ENCODE peak calls at places on chromosomes 4 and X, in ten cellular contexts. P, Q, G, J, K, N, S, M, R and U are unnamed samples. For H3K27me3, the result is how much of the 10 kb centered on the place peaks cover.

GRCh38 chr4:41192136-41192535 is 22.2 kb downstream of the APBB2 start:
- DNase-seq in J (no peak), K (no peak), S (no peak), Q (no peak), P (no peak), G (no peak), R (no peak), N (no peak), M (no peak), U (no peak)

GRCh38 chrX:37752941-37753340 is 26.9 kb upstream of the CYBB start:
- DNase-seq in N (no peak), R (no peak), K (no peak), J (no peak), S (no peak), Q (no peak), G (no peak), P (no peak), M (no peak), U (no peak)

GRCh38 chrX:153349952-153350351 is 16.0 kb downstream of the ZNF275 start:
- DNase-seq in M (no peak), R (no peak), G (no peak), S (no peak), K (no peak), J (no peak), N (no peak), P (no peak), Q (no peak), U (no peak)

GRCh38 chrX:1112321-1112720 is 100.1 kb downstream of the CRLF2 start:
- DNase-seq in R (no peak), M (no peak), P (no peak), N (no peak), K (no peak), G (no peak), J (no peak), S (no peak), Q (no peak), U (no peak)

GRCh38 chr4:113031212-113031611 is 18.2 kb upstream of the ANK2 start:
- DNase-seq in N (no peak), M (no peak), K (no peak), J (no peak), P (no peak), S (no peak), G (no peak), Q (no peak), R (no peak), U (no peak)

GRCh38 chrX:74449937-74450330 is 28.6 kb downstream of the SLC16A2 start:
- DNase-seq in S (no peak), G (no peak), N (no peak), M (no peak), K (no peak), Q (no peak), J (no peak), P (peak), R (peak), U (no peak)

GRCh38 chr4:88758264-88758663 is 60.6 kb upstream of the NAP1L5 start:
- DNase-seq in G (no peak), J (no peak), R (no peak), M (no peak), S (no peak), Q (no peak), K (no peak), P (peak), N (no peak), U (no peak)

GRCh38 chr4:142262956-142263355 is 583.1 kb downstream of the INPP4B start:
- DNase-seq in S (no peak), R (no peak), M (no peak), K (no peak), N (no peak), P (no peak), J (no peak), Q (no peak), G (no peak), U (no peak)

GRCh38 chr4:186266699-186267467 is 894 bp downstream of the F11 start:
- DNase-seq in K (no peak), J (no peak), P (no peak), M (no peak), N (no peak), Q (no peak), G (no peak), S (no peak), R (peak), U (peak)

GRCh38 chr4:150248181-150248580 is 169.9 kb downstream of the DCLK2 start:
- DNase-seq in M (no peak), P (no peak), N (no peak), Q (no peak), K (no peak), G (no peak), J (no peak), S (no peak), R (peak), U (no peak)

GRCh38 chrX:111519215-111519614 is 7.8 kb downstream of the SERTM2 start:
- DNase-seq in K (no peak), N (no peak), G (no peak), M (no peak), J (no peak), S (no peak), R (peak), Q (no peak), P (peak), U (no peak)

GRCh38 chr4:3629665-3630064 is 97.4 kb upstream of the LRPAP1 start:
- DNase-seq in N (no peak), J (no peak), Q (no peak), P (no peak), K (no peak), G (no peak), M (no peak), R (no peak), S (no peak), U (no peak)

GRCh38 chr4:60502733-60503132 is 697.4 kb upstream of the ADGRL3 start:
- DNase-seq in P (no peak), K (no peak), G (no peak), S (no peak), Q (no peak), N (no peak), J (no peak), M (no peak), R (no peak), U (no peak)

GRCh38 chr4:5751918-5752802 is 41.2 kb downstream of the EVC start:
- DNase-seq in M (no peak), J (no peak), R (peak), S (no peak), Q (no peak), G (peak), K (no peak), P (no peak), N (no peak), U (no peak)

GRCh38 chrX:9966775-9967408 is at the start of gene CLDN34:
- DNase-seq in N (no peak), K (no peak), G (no peak), M (no peak), P (peak), S (no peak), R (no peak), Q (no peak), J (no peak), U (no peak)

GRCh38 chr4:77481856-77482255 is 123.8 kb upstream of the CXCL13 start:
- DNase-seq in M (no peak), J (no peak), S (no peak), G (no peak), P (peak), N (no peak), K (no peak), Q (no peak), R (no peak), U (no peak)

GRCh38 chr4:128461300-128462103 is 173.9 kb upstream of the PGRMC2 start:
- DNase-seq in S (no peak), J (no peak), G (no peak), M (no peak), K (no peak), R (peak), N (peak), P (no peak), Q (no peak), U (no peak)

GRCh38 chr4:168919706-168920324 is 90.2 kb downstream of the CBR4 start:
- DNase-seq in K (no peak), J (no peak), G (no peak), N (no peak), R (no peak), Q (no peak), M (no peak), S (no peak), P (no peak), U (no peak)

GRCh38 chr4:15771419-15772058 is 6.6 kb upstream of the CD38 start:
- DNase-seq in J (no peak), P (no peak), G (no peak), Q (no peak), M (no peak), K (no peak), S (no peak), R (no peak), N (no peak), U (no peak)

GRCh38 chr4:110622841-110623709 is at the start of gene PITX2:
- DNase-seq in M (peak), K (no peak), G (peak), R (peak), P (peak), S (no peak), Q (peak), N (peak), J (no peak), U (peak)

GRCh38 chr4:73871911-73872310 is 2.7 kb downstream of the CXCL1 start:
- DNase-seq in G (no peak), N (no peak), Q (no peak), M (no peak), S (no peak), R (peak), J (no peak), K (no peak), P (no peak), U (no peak)

GRCh38 chrX:3257471-3257870 is 89.0 kb downstream of the MXRA5 start:
- DNase-seq in K (no peak), Q (no peak), P (no peak), N (no peak), S (no peak), M (no peak), J (no peak), R (no peak), G (no peak), U (no peak)

GRCh38 chr4:10461091-10461849 is 4.0 kb upstream of the ZNF518B start:
- DNase-seq in P (peak), J (peak), N (peak), S (peak), R (peak), K (no peak), G (peak), M (peak), Q (peak), U (peak)

GRCh38 chr4:10458190-10458589 is 964 bp upstream of the ZNF518B start:
- DNase-seq in G (peak), N (no peak), M (no peak), P (no peak), K (no peak), Q (peak), S (no peak), R (no peak), J (no peak), U (no peak)

GRCh38 chr4:10460313-10461047 is 3.3 kb upstream of the ZNF518B start:
- DNase-seq in M (no peak), R (no peak), N (no peak), K (no peak), S (no peak), J (no peak), P (no peak), Q (no peak), G (no peak), U (no peak)

GRCh38 chr4:10457255-10457801 is at the start of gene ZNF518B:
- DNase-seq in P (peak), S (peak), N (peak), K (no peak), R (peak), Q (peak), M (peak), G (peak), J (peak), U (peak)

GRCh38 chr4:10459305-10459704 is 2.1 kb upstream of the ZNF518B start:
- DNase-seq in R (no peak), K (no peak), S (no peak), N (no peak), G (no peak), M (no peak), P (no peak), J (no peak), Q (no peak), U (no peak)
- H3K27me3 ChIP-seq in R (under half), K (under half), S (under half), N (under half), G (under half), M (under half), P (under half), J (under half), Q (under half), U (under half)

DNA sequence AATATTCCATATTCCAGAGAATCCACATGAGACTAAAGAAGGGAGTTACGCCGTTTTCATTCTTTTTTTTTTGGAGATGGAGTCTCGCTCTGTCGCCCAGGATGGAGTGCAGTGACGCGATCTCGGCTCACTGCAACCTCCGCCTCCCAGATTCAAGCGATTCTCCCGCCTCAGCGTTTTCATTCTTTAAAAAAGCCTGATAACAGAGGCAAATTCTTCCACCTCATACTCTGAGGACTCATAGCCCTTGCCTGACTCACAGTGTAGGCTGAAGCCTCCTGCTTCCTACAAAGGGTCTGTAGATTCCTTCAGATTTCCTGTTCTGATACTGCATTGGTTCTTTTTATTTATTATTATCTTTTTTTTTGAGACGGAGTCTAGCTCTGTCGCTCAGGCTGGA is 210.5 kb downstream of the SH3BGRL start:
- DNase-seq in G (no peak), M (no peak), R (no peak), Q (no peak), K (no peak), J (no peak), N (no peak), S (no peak), P (no peak), U (no peak)
- H3K27me3 ChIP-seq in G (under half), M (under half), R (under half), Q (under half), K (under half), J (under half), N (under half), S (under half), P (under half), U (under half)

GRCh38 chr4:1464581-1465171 is 58.4 kb upstream of the NKX1-1 start:
- DNase-seq in R (no peak), K (peak), J (no peak), G (no peak), S (no peak), N (no peak), Q (no peak), P (no peak), M (no peak), U (no peak)

GRCh38 chr4:1467581-1468458 is 61.6 kb upstream of the NKX1-1 start:
- DNase-seq in G (no peak), S (no peak), Q (no peak), J (no peak), M (no peak), N (no peak), R (no peak), P (no peak), K (no peak), U (no peak)

GRCh38 chr4:1465173-1466033 is 59.2 kb upstream of the NKX1-1 start:
- DNase-seq in Q (peak), N (no peak), S (no peak), J (no peak), K (peak), G (no peak), P (no peak), M (no peak), R (no peak), U (no peak)

GRCh38 chr4:1463927-1464540 is 57.8 kb upstream of the NKX1-1 start:
- DNase-seq in R (no peak), S (no peak), N (no peak), G (no peak), Q (no peak), M (no peak), J (no peak), P (no peak), K (peak), U (no peak)

GRCh38 chr4:1466034-1466960 is 60.1 kb upstream of the NKX1-1 start:
- DNase-seq in R (no peak), G (no peak), K (peak), M (no peak), J (no peak), Q (no peak), P (no peak), N (no peak), S (no peak), U (no peak)
- H3K27me3 ChIP-seq in R (half or more), G (under half), K (under half), M (under half), J (under half), Q (half or more), P (under half), N (under half), S (half or more), U (under half)

GRCh38 chrX:13550346-13550745 is 19.1 kb upstream of the EGFL6 start:
- DNase-seq in G (no peak), R (no peak), Q (no peak), K (no peak), J (no peak), P (no peak), N (no peak), S (no peak), M (no peak), U (no peak)

GRCh38 chrX:13551610-13552009 is 17.8 kb upstream of the EGFL6 start:
- DNase-seq in K (no peak), G (no peak), S (no peak), J (no peak), M (no peak), R (no peak), N (no peak), P (no peak), Q (no peak), U (no peak)

GRCh38 chrX:13540602-13541001 is 28.8 kb upstream of the EGFL6 start:
- DNase-seq in R (no peak), Q (no peak), K (no peak), J (no peak), S (no peak), N (no peak), P (no peak), G (no peak), M (no peak), U (no peak)

DNA sequence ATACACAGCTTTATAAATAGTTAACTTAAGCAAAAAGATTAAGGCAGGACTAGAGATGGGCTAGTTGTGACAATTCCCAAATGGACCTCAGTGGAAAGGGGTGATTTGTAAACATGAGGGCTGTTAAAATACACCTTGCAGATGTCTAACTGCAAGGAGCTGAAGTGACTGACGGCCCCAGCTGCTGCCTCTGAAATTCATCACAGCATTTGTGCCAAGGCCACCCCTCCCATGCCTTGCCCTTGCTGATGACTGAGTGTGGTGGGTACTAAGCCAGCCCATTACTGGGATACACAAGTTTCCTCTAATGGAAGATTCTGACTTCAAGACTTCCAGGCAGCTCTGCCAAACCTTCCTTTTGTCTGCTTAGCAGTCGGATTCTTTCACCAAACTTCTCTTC is 23.7 kb upstream of the EGFL6 start:
- DNase-seq in S (no peak), K (no peak), N (no peak), R (no peak), J (no peak), G (no peak), Q (no peak), P (no peak), M (no peak), U (no peak)
- H3K27me3 ChIP-seq in S (under half), K (under half), N (under half), R (under half), J (under half), G (under half), Q (under half), P (under half), M (under half), U (under half)

GRCh38 chrX:48754124-48754667 is 7.4 kb upstream of the GLOD5 start:
- DNase-seq in J (no peak), Q (no peak), P (peak), N (no peak), M (no peak), R (no peak), K (no peak), G (no peak), S (no peak), U (no peak)
- H3K27me3 ChIP-seq in J (under half), Q (under half), P (under half), N (under half), M (under half), R (half or more), K (under half), G (under half), S (under half), U (under half)